ENCODE peak calls at places on chromosomes 1 and 21, in six cellular contexts. One of them, this sample, is unnamed.

GRCh38 chr1:60637651-60638050 is 444.7 kb upstream of the NFIA start:
- DNase-seq in H9: no peak
- DNase-seq in neuronal stem cell: no peak
- DNase-seq in mesenchymal stem cell: no peak
- DNase-seq in IMR-90: no peak
- DNase-seq in H1: no peak
- DNase-seq in this sample: no peak

GRCh38 chr1:164576311-164577271 is 17.6 kb downstream of the PBX1 start:
- DNase-seq in H9: peak
- DNase-seq in neuronal stem cell: no peak
- DNase-seq in mesenchymal stem cell: peak
- DNase-seq in IMR-90: peak
- DNase-seq in H1: no peak
- DNase-seq in this sample: peak

GRCh38 chr1:230728710-230729392 is 14.9 kb upstream of the AGT start:
- DNase-seq in H9: no peak
- DNase-seq in neuronal stem cell: no peak
- DNase-seq in mesenchymal stem cell: no peak
- DNase-seq in IMR-90: no peak
- DNase-seq in H1: no peak
- DNase-seq in this sample: no peak

GRCh38 chr1:106753069-106753468 is 303.4 kb upstream of the PRMT6 start:
- DNase-seq in H9: no peak
- DNase-seq in neuronal stem cell: no peak
- DNase-seq in mesenchymal stem cell: no peak
- DNase-seq in IMR-90: no peak
- DNase-seq in H1: no peak
- DNase-seq in this sample: no peak

GRCh38 chr1:36108314-36108713 is 16.7 kb downstream of the COL8A2 start:
- DNase-seq in H9: no peak
- DNase-seq in neuronal stem cell: no peak
- DNase-seq in mesenchymal stem cell: peak
- DNase-seq in IMR-90: no peak
- DNase-seq in H1: no peak
- DNase-seq in this sample: no peak

GRCh38 chr1:3379934-3380333 is 74.5 kb upstream of the ARHGEF16 start:
- DNase-seq in H9: no peak
- DNase-seq in neuronal stem cell: no peak
- DNase-seq in mesenchymal stem cell: no peak
- DNase-seq in IMR-90: no peak
- DNase-seq in H1: no peak
- DNase-seq in this sample: no peak

GRCh38 chr1:36359911-36360310 is 25.8 kb downstream of the STK40 start:
- DNase-seq in H9: no peak
- DNase-seq in neuronal stem cell: no peak
- DNase-seq in mesenchymal stem cell: peak
- DNase-seq in IMR-90: peak
- DNase-seq in H1: no peak
- DNase-seq in this sample: no peak

GRCh38 chr1:31400393-31400792 is 12.6 kb upstream of the SERINC2 start:
- DNase-seq in H9: no peak
- DNase-seq in neuronal stem cell: no peak
- DNase-seq in mesenchymal stem cell: no peak
- DNase-seq in IMR-90: peak
- DNase-seq in H1: no peak
- DNase-seq in this sample: no peak

GRCh38 chr1:111063595-111063994 is 76.3 kb downstream of the DRAM2 start:
- DNase-seq in H9: no peak
- DNase-seq in neuronal stem cell: no peak
- DNase-seq in mesenchymal stem cell: no peak
- DNase-seq in IMR-90: no peak
- DNase-seq in H1: no peak
- DNase-seq in this sample: no peak

GRCh38 chr1:68916227-68916853 is 419.5 kb upstream of the DEPDC1 start:
- DNase-seq in H9: no peak
- DNase-seq in neuronal stem cell: no peak
- DNase-seq in mesenchymal stem cell: peak
- DNase-seq in IMR-90: peak
- DNase-seq in H1: no peak
- DNase-seq in this sample: peak

GRCh38 chr1:200794506-200795065 is 55.9 kb downstream of the CAMSAP2 start:
- DNase-seq in H9: no peak
- DNase-seq in neuronal stem cell: no peak
- DNase-seq in mesenchymal stem cell: no peak
- DNase-seq in IMR-90: peak
- DNase-seq in H1: no peak
- DNase-seq in this sample: no peak

GRCh38 chr1:51690285-51690961 is 73.5 kb downstream of the OSBPL9 start:
- DNase-seq in H9: no peak
- DNase-seq in neuronal stem cell: no peak
- DNase-seq in mesenchymal stem cell: peak
- DNase-seq in IMR-90: peak
- DNase-seq in H1: no peak
- DNase-seq in this sample: no peak

GRCh38 chr1:90705910-90706309 is 11.2 kb downstream of the BARHL2 start:
- DNase-seq in H9: no peak
- DNase-seq in neuronal stem cell: no peak
- DNase-seq in mesenchymal stem cell: no peak
- DNase-seq in IMR-90: no peak
- DNase-seq in H1: no peak
- DNase-seq in this sample: no peak

GRCh38 chr1:224113918-224114786 is at the start of gene FBXO28:
- DNase-seq in H9: peak
- DNase-seq in neuronal stem cell: peak
- DNase-seq in mesenchymal stem cell: peak
- DNase-seq in IMR-90: peak
- DNase-seq in H1: peak
- DNase-seq in this sample: peak

GRCh38 chr1:7552402-7552801 is 218.7 kb upstream of the VAMP3 start:
- DNase-seq in H9: no peak
- DNase-seq in neuronal stem cell: no peak
- DNase-seq in mesenchymal stem cell: peak
- DNase-seq in IMR-90: peak
- DNase-seq in H1: no peak
- DNase-seq in this sample: no peak

GRCh38 chr1:58156124-58156468 is 390.4 kb downstream of the OMA1 start:
- DNase-seq in H9: no peak
- DNase-seq in neuronal stem cell: no peak
- DNase-seq in mesenchymal stem cell: no peak
- DNase-seq in IMR-90: no peak
- DNase-seq in H1: no peak
- DNase-seq in this sample: no peak

GRCh38 chr1:66342707-66343106 is 191.2 kb upstream of the SGIP1 start:
- DNase-seq in H9: no peak
- DNase-seq in neuronal stem cell: no peak
- DNase-seq in mesenchymal stem cell: no peak
- DNase-seq in IMR-90: no peak
- DNase-seq in H1: no peak
- DNase-seq in this sample: no peak

GRCh38 chr1:8423134-8423701 is 105.3 kb downstream of the SLC45A1 start:
- DNase-seq in H9: no peak
- DNase-seq in neuronal stem cell: no peak
- DNase-seq in mesenchymal stem cell: peak
- DNase-seq in IMR-90: no peak
- DNase-seq in H1: no peak
- DNase-seq in this sample: peak

GRCh38 chr1:162954824-162955223 is 93.8 kb upstream of the CCDC190 start:
- DNase-seq in H9: no peak
- DNase-seq in neuronal stem cell: no peak
- DNase-seq in mesenchymal stem cell: peak
- DNase-seq in IMR-90: peak
- DNase-seq in H1: no peak
- DNase-seq in this sample: no peak

GRCh38 chr1:206079130-206079529 is 26.2 kb downstream of the RHEX start:
- DNase-seq in H9: no peak
- DNase-seq in neuronal stem cell: no peak
- DNase-seq in mesenchymal stem cell: no peak
- DNase-seq in IMR-90: no peak
- DNase-seq in H1: no peak
- DNase-seq in this sample: no peak

GRCh38 chr1:43531453-43531905 is 796 bp downstream of the PTPRF start:
- DNase-seq in H9: no peak
- DNase-seq in neuronal stem cell: no peak
- DNase-seq in mesenchymal stem cell: peak
- DNase-seq in IMR-90: no peak
- DNase-seq in H1: no peak
- DNase-seq in this sample: peak

GRCh38 chr1:220767312-220768126 is 19.2 kb upstream of the MTARC1 start:
- DNase-seq in H9: no peak
- DNase-seq in neuronal stem cell: no peak
- DNase-seq in mesenchymal stem cell: peak
- DNase-seq in IMR-90: peak
- DNase-seq in H1: no peak
- DNase-seq in this sample: no peak

GRCh38 chr1:167666416-167666815 is 36.4 kb downstream of the RCSD1 start:
- DNase-seq in H9: no peak
- DNase-seq in neuronal stem cell: no peak
- DNase-seq in mesenchymal stem cell: peak
- DNase-seq in IMR-90: peak
- DNase-seq in H1: no peak
- DNase-seq in this sample: peak

GRCh38 chr1:111227875-111228747 is 598 bp downstream of the CHI3L2 start:
- DNase-seq in H9: no peak
- DNase-seq in neuronal stem cell: no peak
- DNase-seq in mesenchymal stem cell: peak
- DNase-seq in IMR-90: peak
- DNase-seq in H1: no peak
- DNase-seq in this sample: no peak

GRCh38 chr1:151989131-151989868 is 4.4 kb downstream of the S100A10 start:
- DNase-seq in H9: no peak
- DNase-seq in neuronal stem cell: no peak
- DNase-seq in mesenchymal stem cell: peak
- DNase-seq in IMR-90: peak
- DNase-seq in H1: no peak
- DNase-seq in this sample: no peak

GRCh38 chr1:181969902-181970301 is 91.6 kb downstream of the ZNF648 start:
- DNase-seq in H9: peak
- DNase-seq in neuronal stem cell: peak
- DNase-seq in mesenchymal stem cell: no peak
- DNase-seq in IMR-90: no peak
- DNase-seq in H1: peak
- DNase-seq in this sample: peak

GRCh38 chr1:81836007-81836626 is 35.4 kb downstream of the ADGRL2 start:
- DNase-seq in H9: no peak
- DNase-seq in neuronal stem cell: no peak
- DNase-seq in mesenchymal stem cell: peak
- DNase-seq in IMR-90: peak
- DNase-seq in H1: no peak
- DNase-seq in this sample: no peak

GRCh38 chr1:41609166-41609883 is 124.8 kb upstream of the EDN2 start:
- DNase-seq in H9: no peak
- DNase-seq in neuronal stem cell: no peak
- DNase-seq in mesenchymal stem cell: no peak
- DNase-seq in IMR-90: no peak
- DNase-seq in H1: no peak
- DNase-seq in this sample: no peak

GRCh38 chr1:235883261-235883927 is 16.7 kb upstream of the LYST start:
- DNase-seq in H9: no peak
- DNase-seq in neuronal stem cell: no peak
- DNase-seq in mesenchymal stem cell: peak
- DNase-seq in IMR-90: peak
- DNase-seq in H1: no peak
- DNase-seq in this sample: no peak

GRCh38 chr1:53083636-53084588 is 21.9 kb downstream of the PODN start:
- DNase-seq in H9: no peak
- DNase-seq in neuronal stem cell: no peak
- DNase-seq in mesenchymal stem cell: no peak
- DNase-seq in IMR-90: no peak
- DNase-seq in H1: no peak
- DNase-seq in this sample: no peak

GRCh38 chr1:40820911-40821693 is 37.5 kb downstream of the KCNQ4 start:
- DNase-seq in H9: no peak
- DNase-seq in neuronal stem cell: no peak
- DNase-seq in mesenchymal stem cell: no peak
- DNase-seq in IMR-90: no peak
- DNase-seq in H1: no peak
- DNase-seq in this sample: no peak

DNA sequence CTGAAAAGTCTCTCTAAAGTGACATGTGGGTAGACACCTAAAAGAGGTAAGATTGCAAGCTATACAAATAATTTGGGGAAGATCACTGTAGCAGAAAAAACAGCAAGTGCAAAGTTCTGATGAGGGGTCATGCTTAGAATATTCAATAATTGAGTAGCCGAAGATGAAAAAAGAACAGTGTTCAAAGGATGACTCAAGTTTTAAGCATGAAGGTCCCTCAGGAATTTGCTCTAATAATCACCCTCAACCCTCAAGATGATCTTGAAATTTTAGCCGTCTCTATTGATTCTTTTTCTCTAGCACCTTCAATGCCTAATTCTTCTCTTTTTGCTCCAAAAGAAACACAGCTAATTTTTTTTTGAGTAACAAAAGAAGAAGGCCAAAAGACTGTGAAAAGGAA is 190.6 kb upstream of the ZNHIT6 start:
- DNase-seq in H9: no peak
- DNase-seq in neuronal stem cell: no peak
- DNase-seq in mesenchymal stem cell: no peak
- DNase-seq in IMR-90: peak
- DNase-seq in H1: no peak
- DNase-seq in this sample: no peak
- H2BK15ac ChIP-seq in H9: no peak
- H2BK15ac ChIP-seq in neuronal stem cell: no peak
- H2BK15ac ChIP-seq in mesenchymal stem cell: no peak
- H2BK15ac ChIP-seq in IMR-90: no peak
- H2BK15ac ChIP-seq in H1: no peak
- H2BK15ac ChIP-seq in this sample: no peak

DNA sequence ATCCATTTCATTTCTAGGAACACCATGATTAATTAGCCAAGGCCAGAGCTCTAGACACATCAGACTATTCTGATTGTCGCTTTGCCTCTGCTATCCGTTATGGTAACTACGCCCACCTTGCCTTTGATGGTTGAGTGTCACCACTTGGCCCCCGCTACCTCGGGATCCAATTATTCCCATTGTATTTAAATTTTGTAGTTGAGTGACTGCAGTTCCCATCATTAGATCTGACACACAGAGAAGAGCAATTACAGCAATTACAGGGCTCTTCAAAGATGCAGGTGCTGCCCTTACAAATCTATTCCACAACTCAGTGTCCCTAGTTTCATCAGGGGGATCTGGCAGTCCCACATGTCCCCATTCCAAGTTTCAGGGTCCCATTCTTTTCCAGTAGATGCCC is 44.9 kb upstream of the ABCA4 start:
- DNase-seq in H9: no peak
- DNase-seq in neuronal stem cell: no peak
- DNase-seq in mesenchymal stem cell: no peak
- DNase-seq in IMR-90: no peak
- DNase-seq in H1: no peak
- DNase-seq in this sample: no peak
- H3K18ac ChIP-seq in H9: no peak
- H3K18ac ChIP-seq in neuronal stem cell: no peak
- H3K18ac ChIP-seq in mesenchymal stem cell: no peak
- H3K18ac ChIP-seq in IMR-90: no peak
- H3K18ac ChIP-seq in H1: no peak
- H3K18ac ChIP-seq in this sample: no peak

GRCh38 chr1:213666922-213667321 is 320.9 kb upstream of the PROX1 start:
- DNase-seq in H9: no peak
- DNase-seq in neuronal stem cell: no peak
- DNase-seq in mesenchymal stem cell: no peak
- DNase-seq in IMR-90: no peak
- DNase-seq in H1: no peak
- DNase-seq in this sample: no peak
- H2BK15ac ChIP-seq in H9: no peak
- H2BK15ac ChIP-seq in neuronal stem cell: no peak
- H2BK15ac ChIP-seq in mesenchymal stem cell: no peak
- H2BK15ac ChIP-seq in IMR-90: no peak
- H2BK15ac ChIP-seq in H1: peak
- H2BK15ac ChIP-seq in this sample: no peak

GRCh38 chr21:44304846-44305245 is 5.0 kb downstream of the PFKL start:
- DNase-seq in H9: peak
- DNase-seq in neuronal stem cell: peak
- DNase-seq in mesenchymal stem cell: peak
- DNase-seq in IMR-90: peak
- DNase-seq in H1: no peak
- DNase-seq in this sample: peak
- H3K18ac ChIP-seq in H9: no peak
- H3K18ac ChIP-seq in neuronal stem cell: peak
- H3K18ac ChIP-seq in mesenchymal stem cell: no peak
- H3K18ac ChIP-seq in IMR-90: no peak
- H3K18ac ChIP-seq in H1: no peak
- H3K18ac ChIP-seq in this sample: no peak